ENCODE peak calls at places on chromosome 2, in ten cellular contexts. One of them, this sample, is unnamed.

GRCh38 chr2:216170362-216170761 is 61.2 kb downstream of the XRCC5 start:
- ATAC-seq in psoas muscle: no peak
- ATAC-seq in RWPE2: no peak
- ATAC-seq in sciatic nerve: no peak
- ATAC-seq in gastroesophageal sphincter: no peak
- ATAC-seq in IMR-90: no peak
- ATAC-seq in Panc1: no peak
- ATAC-seq in CD4-positive, CD25-positive, alpha-beta regulatory T cell: peak
- ATAC-seq in left colon: no peak
- ATAC-seq in right lobe of liver: peak
- ATAC-seq in this sample: no peak

GRCh38 chr2:73385486-73386341 is at the start of gene ALMS1:
- ATAC-seq in CD4-positive, CD25-positive, alpha-beta regulatory T cell: peak
- ATAC-seq in IMR-90: peak
- ATAC-seq in Panc1: peak
- ATAC-seq in left colon: peak
- ATAC-seq in sciatic nerve: peak
- ATAC-seq in right lobe of liver: peak
- ATAC-seq in RWPE2: peak
- ATAC-seq in psoas muscle: peak
- ATAC-seq in gastroesophageal sphincter: peak
- ATAC-seq in this sample: peak

GRCh38 chr2:181231151-181231550 is 226.0 kb upstream of the ITGA4 start:
- ATAC-seq in sciatic nerve: no peak
- ATAC-seq in right lobe of liver: no peak
- ATAC-seq in gastroesophageal sphincter: no peak
- ATAC-seq in left colon: no peak
- ATAC-seq in RWPE2: peak
- ATAC-seq in psoas muscle: no peak
- ATAC-seq in CD4-positive, CD25-positive, alpha-beta regulatory T cell: no peak
- ATAC-seq in Panc1: no peak
- ATAC-seq in IMR-90: no peak
- ATAC-seq in this sample: no peak

GRCh38 chr2:152743004-152743403 is 24.6 kb downstream of the ARL6IP6 start:
- ATAC-seq in Panc1: peak
- ATAC-seq in right lobe of liver: peak
- ATAC-seq in IMR-90: no peak
- ATAC-seq in CD4-positive, CD25-positive, alpha-beta regulatory T cell: peak
- ATAC-seq in RWPE2: peak
- ATAC-seq in gastroesophageal sphincter: no peak
- ATAC-seq in sciatic nerve: no peak
- ATAC-seq in left colon: peak
- ATAC-seq in psoas muscle: peak
- ATAC-seq in this sample: peak

GRCh38 chr2:233354971-233355574 is 779 bp downstream of the DGKD start:
- ATAC-seq in CD4-positive, CD25-positive, alpha-beta regulatory T cell: no peak
- ATAC-seq in sciatic nerve: no peak
- ATAC-seq in psoas muscle: no peak
- ATAC-seq in RWPE2: no peak
- ATAC-seq in left colon: peak
- ATAC-seq in Panc1: no peak
- ATAC-seq in IMR-90: peak
- ATAC-seq in right lobe of liver: peak
- ATAC-seq in gastroesophageal sphincter: no peak
- ATAC-seq in this sample: no peak

GRCh38 chr2:726158-726557 is 49.0 kb upstream of the TMEM18 start:
- ATAC-seq in gastroesophageal sphincter: no peak
- ATAC-seq in psoas muscle: no peak
- ATAC-seq in right lobe of liver: peak
- ATAC-seq in RWPE2: no peak
- ATAC-seq in left colon: no peak
- ATAC-seq in IMR-90: no peak
- ATAC-seq in Panc1: no peak
- ATAC-seq in CD4-positive, CD25-positive, alpha-beta regulatory T cell: no peak
- ATAC-seq in sciatic nerve: no peak
- ATAC-seq in this sample: no peak

GRCh38 chr2:46002507-46002883 is 294.7 kb upstream of the EPAS1 start:
- ATAC-seq in gastroesophageal sphincter: peak
- ATAC-seq in sciatic nerve: peak
- ATAC-seq in CD4-positive, CD25-positive, alpha-beta regulatory T cell: no peak
- ATAC-seq in psoas muscle: no peak
- ATAC-seq in RWPE2: no peak
- ATAC-seq in left colon: no peak
- ATAC-seq in Panc1: no peak
- ATAC-seq in right lobe of liver: peak
- ATAC-seq in IMR-90: peak
- ATAC-seq in this sample: no peak

GRCh38 chr2:171141320-171141719 is 19.4 kb downstream of the TLK1 start:
- ATAC-seq in psoas muscle: peak
- ATAC-seq in sciatic nerve: no peak
- ATAC-seq in Panc1: peak
- ATAC-seq in IMR-90: peak
- ATAC-seq in CD4-positive, CD25-positive, alpha-beta regulatory T cell: no peak
- ATAC-seq in gastroesophageal sphincter: no peak
- ATAC-seq in RWPE2: no peak
- ATAC-seq in right lobe of liver: peak
- ATAC-seq in left colon: peak
- ATAC-seq in this sample: peak

GRCh38 chr2:158666969-158667368 is 128.1 kb upstream of the DAPL1 start:
- ATAC-seq in sciatic nerve: no peak
- ATAC-seq in IMR-90: no peak
- ATAC-seq in left colon: no peak
- ATAC-seq in CD4-positive, CD25-positive, alpha-beta regulatory T cell: no peak
- ATAC-seq in RWPE2: no peak
- ATAC-seq in Panc1: no peak
- ATAC-seq in psoas muscle: no peak
- ATAC-seq in right lobe of liver: peak
- ATAC-seq in gastroesophageal sphincter: no peak
- ATAC-seq in this sample: no peak

GRCh38 chr2:33371304-33372090 is 105.0 kb upstream of the RASGRP3 start:
- ATAC-seq in Panc1: no peak
- ATAC-seq in left colon: no peak
- ATAC-seq in right lobe of liver: no peak
- ATAC-seq in sciatic nerve: no peak
- ATAC-seq in RWPE2: no peak
- ATAC-seq in IMR-90: peak
- ATAC-seq in gastroesophageal sphincter: no peak
- ATAC-seq in psoas muscle: no peak
- ATAC-seq in CD4-positive, CD25-positive, alpha-beta regulatory T cell: no peak
- ATAC-seq in this sample: no peak

GRCh38 chr2:64943387-64944150 is 45.6 kb upstream of the SLC1A4 start:
- ATAC-seq in psoas muscle: peak
- ATAC-seq in gastroesophageal sphincter: peak
- ATAC-seq in RWPE2: peak
- ATAC-seq in sciatic nerve: peak
- ATAC-seq in right lobe of liver: peak
- ATAC-seq in IMR-90: no peak
- ATAC-seq in CD4-positive, CD25-positive, alpha-beta regulatory T cell: no peak
- ATAC-seq in Panc1: no peak
- ATAC-seq in left colon: no peak
- ATAC-seq in this sample: no peak

GRCh38 chr2:45554764-45555163 is 56.3 kb downstream of the SRBD1 start:
- ATAC-seq in left colon: no peak
- ATAC-seq in IMR-90: peak
- ATAC-seq in right lobe of liver: no peak
- ATAC-seq in gastroesophageal sphincter: no peak
- ATAC-seq in sciatic nerve: no peak
- ATAC-seq in RWPE2: no peak
- ATAC-seq in Panc1: no peak
- ATAC-seq in psoas muscle: no peak
- ATAC-seq in CD4-positive, CD25-positive, alpha-beta regulatory T cell: no peak
- ATAC-seq in this sample: no peak

GRCh38 chr2:237650455-237650850 is 23.1 kb downstream of the LRRFIP1 start:
- ATAC-seq in sciatic nerve: no peak
- ATAC-seq in gastroesophageal sphincter: no peak
- ATAC-seq in psoas muscle: peak
- ATAC-seq in Panc1: no peak
- ATAC-seq in CD4-positive, CD25-positive, alpha-beta regulatory T cell: no peak
- ATAC-seq in right lobe of liver: no peak
- ATAC-seq in left colon: no peak
- ATAC-seq in RWPE2: no peak
- ATAC-seq in IMR-90: no peak
- ATAC-seq in this sample: no peak

GRCh38 chr2:142877265-142877756 is at the start of gene KYNU:
- ATAC-seq in psoas muscle: no peak
- ATAC-seq in left colon: no peak
- ATAC-seq in IMR-90: peak
- ATAC-seq in gastroesophageal sphincter: no peak
- ATAC-seq in sciatic nerve: peak
- ATAC-seq in right lobe of liver: peak
- ATAC-seq in Panc1: no peak
- ATAC-seq in RWPE2: no peak
- ATAC-seq in CD4-positive, CD25-positive, alpha-beta regulatory T cell: no peak
- ATAC-seq in this sample: no peak

GRCh38 chr2:19673213-19673791 is 228.5 kb downstream of the TTC32 start:
- ATAC-seq in gastroesophageal sphincter: no peak
- ATAC-seq in IMR-90: peak
- ATAC-seq in sciatic nerve: no peak
- ATAC-seq in CD4-positive, CD25-positive, alpha-beta regulatory T cell: no peak
- ATAC-seq in right lobe of liver: peak
- ATAC-seq in psoas muscle: peak
- ATAC-seq in Panc1: no peak
- ATAC-seq in left colon: no peak
- ATAC-seq in RWPE2: peak
- ATAC-seq in this sample: no peak

GRCh38 chr2:46393865-46394264 is 85.5 kb upstream of the TMEM247 start:
- ATAC-seq in left colon: no peak
- ATAC-seq in CD4-positive, CD25-positive, alpha-beta regulatory T cell: no peak
- ATAC-seq in IMR-90: no peak
- ATAC-seq in RWPE2: no peak
- ATAC-seq in right lobe of liver: no peak
- ATAC-seq in psoas muscle: no peak
- ATAC-seq in Panc1: no peak
- ATAC-seq in gastroesophageal sphincter: no peak
- ATAC-seq in sciatic nerve: no peak
- ATAC-seq in this sample: no peak

GRCh38 chr2:55115795-55116597 is 65.7 kb upstream of the RTN4 start:
- ATAC-seq in Panc1: peak
- ATAC-seq in right lobe of liver: no peak
- ATAC-seq in left colon: no peak
- ATAC-seq in sciatic nerve: no peak
- ATAC-seq in IMR-90: peak
- ATAC-seq in gastroesophageal sphincter: no peak
- ATAC-seq in psoas muscle: no peak
- ATAC-seq in RWPE2: peak
- ATAC-seq in CD4-positive, CD25-positive, alpha-beta regulatory T cell: no peak
- ATAC-seq in this sample: peak

GRCh38 chr2:116153729-116154128 is 1660.8 kb upstream of the DDX18 start:
- ATAC-seq in left colon: no peak
- ATAC-seq in Panc1: no peak
- ATAC-seq in right lobe of liver: no peak
- ATAC-seq in psoas muscle: no peak
- ATAC-seq in sciatic nerve: no peak
- ATAC-seq in CD4-positive, CD25-positive, alpha-beta regulatory T cell: no peak
- ATAC-seq in IMR-90: no peak
- ATAC-seq in gastroesophageal sphincter: no peak
- ATAC-seq in RWPE2: no peak
- ATAC-seq in this sample: no peak